ENCODE peak calls at places on chromosomes 1 and 21, in five cellular contexts. One of them, this sample, is unnamed.

GRCh38 chr1:74737360-74737759 is 4.4 kb downstream of the TYW3 start:
- DNase-seq in Panc1: no peak
- DNase-seq in endothelial cell of umbilical vein: no peak
- DNase-seq in sigmoid colon: no peak
- DNase-seq in breast epithelium: no peak
- DNase-seq in this sample: no peak

GRCh38 chr1:209823143-209824041 is 4.4 kb upstream of the UTP25 start:
- DNase-seq in Panc1: no peak
- DNase-seq in endothelial cell of umbilical vein: peak; percentile 90
- DNase-seq in sigmoid colon: no peak
- DNase-seq in breast epithelium: no peak
- DNase-seq in this sample: peak; percentile 56

GRCh38 chr1:2198571-2198970 is 4.0 kb upstream of the FAAP20 start:
- DNase-seq in Panc1: no peak
- DNase-seq in endothelial cell of umbilical vein: no peak
- DNase-seq in sigmoid colon: peak; percentile 72
- DNase-seq in breast epithelium: no peak
- DNase-seq in this sample: no peak

GRCh38 chr21:16713331-16714114 is 799.3 kb upstream of the CXADR start:
- DNase-seq in Panc1: no peak
- DNase-seq in endothelial cell of umbilical vein: peak; percentile 69
- DNase-seq in sigmoid colon: no peak
- DNase-seq in breast epithelium: no peak
- DNase-seq in this sample: no peak

GRCh38 chr1:66383168-66383567 is 150.8 kb upstream of the SGIP1 start:
- DNase-seq in Panc1: no peak
- DNase-seq in endothelial cell of umbilical vein: no peak
- DNase-seq in sigmoid colon: no peak
- DNase-seq in breast epithelium: no peak
- DNase-seq in this sample: no peak

GRCh38 chr1:94622757-94623156 is 81.2 kb upstream of the F3 start:
- DNase-seq in Panc1: no peak
- DNase-seq in endothelial cell of umbilical vein: no peak
- DNase-seq in sigmoid colon: no peak
- DNase-seq in breast epithelium: no peak
- DNase-seq in this sample: no peak

GRCh38 chr1:12040457-12041051 is 21.3 kb downstream of the MIIP start:
- DNase-seq in Panc1: no peak
- DNase-seq in endothelial cell of umbilical vein: no peak
- DNase-seq in sigmoid colon: no peak
- DNase-seq in breast epithelium: no peak
- DNase-seq in this sample: no peak

GRCh38 chr1:54583868-54584267 is 35.8 kb downstream of the ACOT11 start:
- DNase-seq in Panc1: no peak
- DNase-seq in endothelial cell of umbilical vein: no peak
- DNase-seq in sigmoid colon: no peak
- DNase-seq in breast epithelium: no peak
- DNase-seq in this sample: no peak

GRCh38 chr1:162136760-162137537 is 67.5 kb downstream of the NOS1AP start:
- DNase-seq in Panc1: peak; percentile 68
- DNase-seq in endothelial cell of umbilical vein: peak; percentile 57
- DNase-seq in sigmoid colon: no peak
- DNase-seq in breast epithelium: no peak
- DNase-seq in this sample: no peak

GRCh38 chr1:111030590-111030989 is 66.9 kb upstream of the LRIF1 start:
- DNase-seq in Panc1: peak; percentile 35
- DNase-seq in endothelial cell of umbilical vein: peak; percentile 50
- DNase-seq in sigmoid colon: no peak
- DNase-seq in breast epithelium: no peak
- DNase-seq in this sample: peak; percentile 24

GRCh38 chr1:1272341-1273151 is 1.1 kb downstream of the UBE2J2 start:
- DNase-seq in Panc1: no peak
- DNase-seq in endothelial cell of umbilical vein: peak; percentile 51
- DNase-seq in sigmoid colon: no peak
- DNase-seq in breast epithelium: peak; percentile 60
- DNase-seq in this sample: no peak

GRCh38 chr1:109807398-109807795 is 43.7 kb upstream of the EPS8L3 start:
- DNase-seq in Panc1: no peak
- DNase-seq in endothelial cell of umbilical vein: no peak
- DNase-seq in sigmoid colon: no peak
- DNase-seq in breast epithelium: no peak
- DNase-seq in this sample: no peak

GRCh38 chr1:240946926-240947325 is 335.0 kb upstream of the GREM2 start:
- DNase-seq in Panc1: no peak
- DNase-seq in endothelial cell of umbilical vein: peak; percentile 52
- DNase-seq in sigmoid colon: no peak
- DNase-seq in breast epithelium: no peak
- DNase-seq in this sample: no peak

GRCh38 chr1:74205236-74205635 is 7.2 kb downstream of the FPGT start:
- DNase-seq in Panc1: no peak
- DNase-seq in endothelial cell of umbilical vein: no peak
- DNase-seq in sigmoid colon: no peak
- DNase-seq in breast epithelium: no peak
- DNase-seq in this sample: no peak

GRCh38 chr1:78755986-78756385 is 106.4 kb downstream of the IFI44 start:
- DNase-seq in Panc1: no peak
- DNase-seq in endothelial cell of umbilical vein: no peak
- DNase-seq in sigmoid colon: no peak
- DNase-seq in breast epithelium: no peak
- DNase-seq in this sample: no peak
- TF ChIP-seq POLR2AphosphoS5 in Panc1: no peak
- TF ChIP-seq POLR2AphosphoS5 in endothelial cell of umbilical vein: no peak
- TF ChIP-seq POLR2AphosphoS5 in sigmoid colon: no peak
- TF ChIP-seq POLR2AphosphoS5 in breast epithelium: no peak
- TF ChIP-seq POLR2AphosphoS5 in this sample: no peak

DNA sequence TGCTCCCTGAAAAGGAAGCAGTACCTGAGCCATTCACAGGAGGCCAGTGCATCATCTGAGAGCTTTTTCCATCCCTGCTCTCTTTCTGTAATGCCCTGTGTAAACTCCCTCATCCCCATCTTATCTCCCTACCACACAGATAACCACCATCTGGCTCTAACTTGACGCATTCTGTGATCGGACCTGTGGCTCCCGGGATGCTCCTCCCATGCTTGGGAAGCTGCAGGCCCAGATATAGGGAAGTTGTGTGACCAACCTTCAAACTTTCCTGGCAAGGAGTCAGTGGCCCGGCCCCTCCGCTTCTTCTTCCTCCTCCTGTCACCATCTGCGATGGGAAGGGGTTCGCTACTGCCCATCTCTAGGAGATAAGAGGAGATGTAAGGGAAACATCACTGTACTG is 21.1 kb downstream of the MKNK1 start:
- DNase-seq in Panc1: no peak
- DNase-seq in endothelial cell of umbilical vein: no peak
- DNase-seq in sigmoid colon: no peak
- DNase-seq in breast epithelium: no peak
- DNase-seq in this sample: no peak
- H3K27ac ChIP-seq in Panc1: no peak overlapping the region
- H3K27ac ChIP-seq in endothelial cell of umbilical vein: no peak overlapping the region
- H3K27ac ChIP-seq in sigmoid colon: no peak overlapping the region
- H3K27ac ChIP-seq in breast epithelium: no peak overlapping the region
- H3K27ac ChIP-seq in this sample: no peak overlapping the region

DNA sequence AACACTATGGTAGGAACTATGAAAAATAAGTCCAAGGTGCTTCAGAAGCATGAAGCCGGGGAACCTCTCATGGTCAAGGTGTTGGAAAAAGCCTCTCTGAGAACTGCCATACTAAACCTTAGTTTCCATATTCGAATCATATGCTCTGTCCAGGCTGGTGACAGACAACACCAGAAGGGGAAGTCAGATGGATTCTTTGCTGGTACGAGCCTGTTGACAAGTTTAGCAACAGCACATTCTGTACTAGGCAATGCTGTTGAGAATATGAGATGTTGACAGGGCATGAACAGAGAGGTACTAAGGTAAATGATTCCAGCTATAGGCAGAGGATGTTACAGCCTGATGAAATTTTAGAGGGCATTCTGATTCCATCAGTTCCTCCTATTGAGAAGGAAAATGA is 461.3 kb upstream of the ZRANB2 start:
- DNase-seq in Panc1: no peak
- DNase-seq in endothelial cell of umbilical vein: no peak
- DNase-seq in sigmoid colon: no peak
- DNase-seq in breast epithelium: no peak
- DNase-seq in this sample: no peak
- H3K9me3 ChIP-seq in Panc1: no peaks in the 10 kb centered on the region
- H3K9me3 ChIP-seq in endothelial cell of umbilical vein: no peaks in the 10 kb centered on the region
- H3K9me3 ChIP-seq in sigmoid colon: no peaks in the 10 kb centered on the region
- H3K9me3 ChIP-seq in breast epithelium: no peaks in the 10 kb centered on the region
- H3K9me3 ChIP-seq in this sample: no peaks in the 10 kb centered on the region

GRCh38 chr1:159913451-159914192 is 11.7 kb downstream of the TAGLN2 start:
- DNase-seq in Panc1: no peak
- DNase-seq in endothelial cell of umbilical vein: no peak
- DNase-seq in sigmoid colon: peak; percentile 57
- DNase-seq in breast epithelium: no peak
- DNase-seq in this sample: no peak

GRCh38 chr1:159916240-159917051 is 8.9 kb downstream of the TAGLN2 start:
- DNase-seq in Panc1: peak; percentile 85
- DNase-seq in endothelial cell of umbilical vein: peak; percentile 91
- DNase-seq in sigmoid colon: no peak
- DNase-seq in breast epithelium: no peak
- DNase-seq in this sample: peak; percentile 45

GRCh38 chr1:159911668-159912067 is 11.7 kb upstream of the CFAP45 start:
- DNase-seq in Panc1: no peak
- DNase-seq in endothelial cell of umbilical vein: peak; percentile 14
- DNase-seq in sigmoid colon: no peak
- DNase-seq in breast epithelium: no peak
- DNase-seq in this sample: no peak

GRCh38 chr1:159915571-159916239 is 9.6 kb downstream of the TAGLN2 start:
- DNase-seq in Panc1: no peak
- DNase-seq in endothelial cell of umbilical vein: peak; percentile 13
- DNase-seq in sigmoid colon: no peak
- DNase-seq in breast epithelium: no peak
- DNase-seq in this sample: no peak

DNA sequence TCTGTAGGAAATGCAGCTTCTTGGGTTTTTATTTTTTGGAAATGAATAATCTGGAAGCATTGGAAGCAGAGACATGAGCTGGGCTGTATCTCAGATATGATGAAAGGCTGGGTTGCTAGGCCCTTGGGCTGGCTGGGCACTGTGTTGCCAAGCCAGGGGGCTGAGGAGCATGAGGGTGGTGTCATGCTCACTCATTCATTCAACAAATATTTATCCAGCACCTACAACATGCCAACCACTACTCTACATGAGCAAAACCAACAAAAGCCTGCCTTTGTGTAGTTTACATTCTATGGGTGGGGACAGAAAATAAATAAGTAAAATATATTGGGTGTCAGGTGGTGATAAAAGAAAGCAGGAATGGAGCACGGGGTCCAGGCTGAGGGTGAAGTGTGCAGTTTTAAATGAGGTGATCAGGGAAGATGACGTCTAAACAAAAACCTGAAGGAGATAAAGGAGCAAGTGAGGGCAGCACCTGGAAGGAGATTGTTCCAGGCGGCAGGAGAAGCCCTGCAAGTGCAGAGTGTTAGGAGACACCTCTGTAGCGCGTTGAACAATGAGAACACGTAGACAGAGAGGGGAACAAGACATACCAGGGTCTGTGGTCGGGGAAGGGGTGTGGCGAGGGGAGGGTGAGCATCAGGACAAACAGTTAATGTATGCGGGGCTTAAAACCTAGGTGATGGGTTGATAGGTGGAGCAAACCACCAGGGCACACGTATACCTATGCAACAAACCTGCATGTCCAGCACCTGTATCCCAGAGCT is 10.9 kb downstream of the TAGLN2 start:
- DNase-seq in Panc1: no peak
- DNase-seq in endothelial cell of umbilical vein: no peak
- DNase-seq in sigmoid colon: no peak
- DNase-seq in breast epithelium: no peak
- DNase-seq in this sample: no peak
- TF ChIP-seq POLR2AphosphoS5 in Panc1: no peak
- TF ChIP-seq POLR2AphosphoS5 in endothelial cell of umbilical vein: no peak
- TF ChIP-seq POLR2AphosphoS5 in sigmoid colon: no peak
- TF ChIP-seq POLR2AphosphoS5 in breast epithelium: no peak
- TF ChIP-seq POLR2AphosphoS5 in this sample: no peak

GRCh38 chr1:197183195-197183748 is 36.8 kb upstream of the ASPM start:
- DNase-seq in Panc1: no peak
- DNase-seq in endothelial cell of umbilical vein: no peak
- DNase-seq in sigmoid colon: no peak
- DNase-seq in breast epithelium: no peak
- DNase-seq in this sample: no peak
- H3K27ac ChIP-seq in Panc1: no peak overlapping the region
- H3K27ac ChIP-seq in endothelial cell of umbilical vein: no peak overlapping the region
- H3K27ac ChIP-seq in sigmoid colon: no peak overlapping the region
- H3K27ac ChIP-seq in breast epithelium: no peak overlapping the region
- H3K27ac ChIP-seq in this sample: no peak overlapping the region

DNA sequence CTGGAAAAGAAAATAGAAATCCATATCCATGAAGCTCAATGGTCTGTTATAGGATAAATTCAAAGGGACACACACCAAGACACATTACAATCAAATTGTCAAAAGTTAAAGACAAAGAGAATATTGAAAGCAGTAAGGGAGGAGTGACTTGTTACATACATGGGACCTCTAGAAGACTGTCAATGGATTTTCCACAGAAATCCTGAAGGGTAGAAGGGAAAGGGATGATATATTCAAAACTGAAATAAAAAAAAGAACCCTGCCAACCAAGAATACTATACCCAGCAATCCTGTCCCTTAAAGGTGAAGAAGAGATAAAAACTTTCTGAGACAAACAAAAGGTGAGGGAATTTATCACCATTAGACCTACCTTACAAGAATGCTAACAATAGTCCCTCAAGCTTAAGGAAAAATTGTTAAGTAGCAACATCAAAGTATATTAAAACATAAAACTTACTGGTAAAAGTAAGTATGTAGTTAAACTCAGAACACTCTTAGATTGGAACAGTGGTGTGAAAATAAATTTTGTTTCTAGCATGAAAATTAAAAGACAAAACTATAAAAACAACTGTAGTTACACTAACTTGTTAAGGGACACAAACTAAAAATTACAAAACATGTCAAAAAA is 103.2 kb upstream of the APP start:
- DNase-seq in Panc1: no peak
- DNase-seq in endothelial cell of umbilical vein: no peak
- DNase-seq in sigmoid colon: no peak
- DNase-seq in breast epithelium: no peak
- DNase-seq in this sample: no peak
- H3K9me3 ChIP-seq in Panc1: peaks cover 7% of the 10 kb centered on the region
- H3K9me3 ChIP-seq in endothelial cell of umbilical vein: peaks cover 3% of the 10 kb centered on the region
- H3K9me3 ChIP-seq in sigmoid colon: peaks cover 11% of the 10 kb centered on the region
- H3K9me3 ChIP-seq in breast epithelium: peaks cover 23% of the 10 kb centered on the region
- H3K9me3 ChIP-seq in this sample: no peaks in the 10 kb centered on the region

GRCh38 chr1:145872421-145872891 is 13.2 kb downstream of the ANKRD35 start:
- DNase-seq in Panc1: no peak
- DNase-seq in endothelial cell of umbilical vein: no peak
- DNase-seq in sigmoid colon: peak; percentile 89
- DNase-seq in breast epithelium: peak; percentile 62
- DNase-seq in this sample: no peak
- TF ChIP-seq POLR2AphosphoS5 in Panc1: no peak
- TF ChIP-seq POLR2AphosphoS5 in endothelial cell of umbilical vein: no peak
- TF ChIP-seq POLR2AphosphoS5 in sigmoid colon: peak; percentile 37
- TF ChIP-seq POLR2AphosphoS5 in breast epithelium: peak; percentile 10
- TF ChIP-seq POLR2AphosphoS5 in this sample: no peak

This sample was measured in SK-N-MC.